ENCODE peak calls at places on chromosomes 16 and 17, in six cellular contexts. P is RWPE2, V is breast epithelium, J is tibial artery, F is psoas muscle, K is pancreas. M is an unnamed sample.

GRCh38 chr17:59837362-59838195 is 55.2 kb downstream of the TUBD1 start:
- DNase-seq in J (peak; percentile 81), K (peak; percentile 90), F (no peak), V (peak; percentile 88), P (peak; percentile 86), M (peak; percentile 92)

GRCh38 chr17:68346448-68346847 is 55.2 kb downstream of the ARSG start:
- DNase-seq in J (peak; percentile 27), K (no peak), V (no peak), P (no peak), F (peak; percentile 61), M (no peak)

GRCh38 chr16:24906199-24906808 is 60.5 kb downstream of the SLC5A11 start:
- DNase-seq in J (no peak), V (no peak), F (no peak), P (no peak), K (no peak), M (no peak)

GRCh38 chr17:17669851-17670232 is 11.4 kb upstream of the RAI1 start:
- DNase-seq in V (no peak), J (no peak), F (no peak), P (no peak), K (no peak), M (no peak)

GRCh38 chr16:27403601-27403992 is 1.6 kb downstream of the IL21R start:
- DNase-seq in F (no peak), V (no peak), P (no peak), K (no peak), J (no peak), M (no peak)

GRCh38 chr16:26645629-26646028 is 421.1 kb upstream of the C16orf82 start:
- DNase-seq in K (peak; percentile 3), F (no peak), V (no peak), P (no peak), J (no peak), M (no peak)

GRCh38 chr16:67858448-67858993 is 11.0 kb upstream of the CENPT start:
- DNase-seq in P (no peak), K (no peak), J (no peak), F (peak; percentile 38), V (no peak), M (no peak)

GRCh38 chr16:11340710-11341109 is 4.5 kb upstream of the RMI2 start:
- DNase-seq in J (no peak), V (no peak), K (no peak), F (no peak), P (no peak), M (no peak)

DNA sequence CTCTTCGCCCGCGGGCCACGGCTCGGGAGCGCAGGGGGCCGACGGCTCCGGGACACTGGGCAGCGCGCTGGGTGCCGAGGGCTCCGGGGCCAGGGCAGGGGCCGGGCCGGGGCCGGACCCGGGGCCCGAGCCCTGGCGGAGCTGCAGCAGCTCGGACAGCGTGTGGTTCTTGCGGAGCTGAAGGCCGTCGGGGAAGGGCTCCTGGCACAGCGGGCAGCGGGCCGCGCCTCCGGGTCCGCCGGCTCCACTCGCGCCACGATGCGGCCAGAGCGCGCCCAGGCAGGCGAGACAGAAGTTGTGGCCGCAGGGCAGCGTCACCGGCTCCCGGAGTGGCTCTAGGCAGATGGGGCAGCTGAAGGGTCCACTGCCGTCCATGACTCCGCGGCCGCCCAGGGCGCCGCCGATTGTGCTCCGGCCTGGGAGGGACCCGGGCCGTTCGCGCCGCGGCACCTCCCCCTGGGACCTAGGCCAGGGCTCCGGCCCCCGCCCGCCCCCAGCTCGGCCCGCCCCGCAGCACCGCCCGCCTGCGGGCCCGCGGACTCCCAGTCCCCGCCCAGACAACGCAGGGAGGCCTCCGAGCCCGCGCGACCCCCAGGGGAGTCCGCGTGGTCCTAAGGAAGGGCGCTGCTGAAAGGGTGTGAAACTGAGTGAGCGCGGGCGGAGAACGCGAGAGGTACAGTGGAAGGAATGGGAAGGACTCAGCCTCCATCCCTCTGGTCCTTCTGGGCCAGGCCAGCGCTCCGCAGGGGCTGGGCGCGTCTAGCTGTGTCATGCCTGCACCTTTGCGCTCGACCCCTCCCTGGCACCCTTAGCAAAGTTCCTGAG is at the start of gene TRIM47:
- DNase-seq in P (peak; percentile 74), J (peak; percentile 69), K (peak; percentile 55), V (peak; percentile 59), F (peak; percentile 83), M (peak; percentile 46)
- TF ChIP-seq CTCF in P (peak; percentile 6), J (peak; percentile 33), K (peak; percentile 6), V (no peak), F (no peak), M (no peak)

GRCh38 chr16:56657555-56658430 is at the start of gene MT1F:
- DNase-seq in V (peak; percentile 95), J (peak; percentile 73), F (peak; percentile 79), P (peak; percentile 93), K (peak; percentile 97), M (peak; percentile 96)
- H3K27me3 ChIP-seq in V (peaks cover 2% of the 10 kb centered on the region), J (no peaks in the 10 kb centered on the region), F (no peaks in the 10 kb centered on the region), P (no peaks in the 10 kb centered on the region), K (no peaks in the 10 kb centered on the region), M (no peaks in the 10 kb centered on the region)

GRCh38 chr17:37791434-37791833 is 46.6 kb upstream of the HNF1B start:
- DNase-seq in K (peak; percentile 11), V (no peak), J (no peak), P (no peak), F (no peak), M (no peak)
- TF ChIP-seq CTCF in K (peak; percentile 49), V (no peak), J (no peak), P (peak; percentile 32), F (no peak), M (no peak)

GRCh38 chr17:34872640-34873039 is 88.6 kb downstream of the CCT6B start:
- DNase-seq in F (no peak), V (no peak), K (no peak), J (no peak), P (no peak), M (no peak)
- H3K27me3 ChIP-seq in F (no peaks in the 10 kb centered on the region), V (no peaks in the 10 kb centered on the region), K (no peaks in the 10 kb centered on the region), J (no peaks in the 10 kb centered on the region), P (no peaks in the 10 kb centered on the region), M (no peaks in the 10 kb centered on the region)

DNA sequence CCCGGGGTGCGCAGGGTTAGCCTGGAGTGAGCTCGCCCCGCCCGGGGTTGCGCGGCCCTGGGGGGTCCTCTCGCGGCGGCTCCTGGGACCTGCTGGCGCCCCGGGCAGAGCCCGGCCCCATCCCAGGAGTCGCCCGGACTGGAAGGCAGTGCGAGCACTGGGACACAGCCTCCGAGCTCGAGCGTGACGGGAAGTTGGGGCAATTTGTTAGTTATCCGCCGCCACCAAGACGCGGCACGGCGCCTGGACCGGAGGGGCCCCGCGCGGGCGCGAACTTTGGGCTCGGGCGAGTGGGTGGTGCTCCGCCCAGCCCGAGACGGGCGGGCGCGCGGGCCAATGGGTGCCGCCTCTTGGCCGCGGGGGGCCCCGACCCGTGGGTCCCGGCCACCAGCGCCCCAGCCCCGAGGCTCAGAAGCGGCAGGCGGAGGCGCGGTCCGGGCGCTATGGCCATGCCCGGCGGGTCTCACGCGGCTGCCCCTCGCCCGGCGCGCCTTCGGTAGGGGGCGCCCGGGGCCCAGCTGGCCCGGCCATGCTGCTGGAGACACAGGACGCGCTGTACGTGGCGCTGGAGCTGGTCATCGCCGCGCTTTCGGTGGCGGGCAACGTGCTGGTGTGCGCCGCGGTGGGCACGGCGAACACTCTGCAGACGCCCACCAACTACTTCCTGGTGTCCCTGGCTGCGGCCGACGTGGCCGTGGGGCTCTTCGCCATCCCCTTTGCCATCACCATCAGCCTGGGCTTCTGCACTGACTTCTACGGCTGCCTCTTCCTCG is at the start of gene ADORA2B:
- DNase-seq in P (no peak), F (peak; percentile 71), V (no peak), K (peak; percentile 42), J (peak; percentile 42), M (peak; percentile 28)
- TF ChIP-seq CTCF in P (peak; percentile 83), F (peak; percentile 48), V (peak; percentile 35), K (peak; percentile 24), J (peak; percentile 35), M (peak; percentile 74)

DNA sequence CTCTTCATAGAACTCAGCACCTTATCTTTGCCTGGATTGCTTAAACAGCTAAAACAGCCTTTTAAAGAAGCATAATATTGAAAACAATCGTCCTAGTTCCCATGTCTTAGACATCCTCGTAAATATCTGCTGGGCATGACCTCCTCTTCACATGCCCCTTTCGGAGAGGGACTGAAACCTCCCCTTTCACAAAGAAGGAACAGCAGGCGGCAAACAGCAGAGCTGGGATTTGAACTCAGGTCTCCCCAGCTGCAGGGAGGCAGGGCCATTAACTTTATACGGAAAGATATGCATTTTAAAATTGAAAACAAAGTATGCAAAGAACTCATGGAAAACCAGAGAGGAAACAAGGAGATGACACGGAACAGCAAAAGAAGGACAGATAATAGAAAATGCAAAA is 249.9 kb downstream of the FOXL1 start:
- DNase-seq in P (peak; percentile 6), V (no peak), K (no peak), J (no peak), F (no peak), M (no peak)
- H3K27me3 ChIP-seq in P (no peaks in the 10 kb centered on the region), V (peaks cover 52% of the 10 kb centered on the region), K (peaks cover 27% of the 10 kb centered on the region), J (no peaks in the 10 kb centered on the region), F (no peaks in the 10 kb centered on the region), M (peaks cover 9% of the 10 kb centered on the region)

DNA sequence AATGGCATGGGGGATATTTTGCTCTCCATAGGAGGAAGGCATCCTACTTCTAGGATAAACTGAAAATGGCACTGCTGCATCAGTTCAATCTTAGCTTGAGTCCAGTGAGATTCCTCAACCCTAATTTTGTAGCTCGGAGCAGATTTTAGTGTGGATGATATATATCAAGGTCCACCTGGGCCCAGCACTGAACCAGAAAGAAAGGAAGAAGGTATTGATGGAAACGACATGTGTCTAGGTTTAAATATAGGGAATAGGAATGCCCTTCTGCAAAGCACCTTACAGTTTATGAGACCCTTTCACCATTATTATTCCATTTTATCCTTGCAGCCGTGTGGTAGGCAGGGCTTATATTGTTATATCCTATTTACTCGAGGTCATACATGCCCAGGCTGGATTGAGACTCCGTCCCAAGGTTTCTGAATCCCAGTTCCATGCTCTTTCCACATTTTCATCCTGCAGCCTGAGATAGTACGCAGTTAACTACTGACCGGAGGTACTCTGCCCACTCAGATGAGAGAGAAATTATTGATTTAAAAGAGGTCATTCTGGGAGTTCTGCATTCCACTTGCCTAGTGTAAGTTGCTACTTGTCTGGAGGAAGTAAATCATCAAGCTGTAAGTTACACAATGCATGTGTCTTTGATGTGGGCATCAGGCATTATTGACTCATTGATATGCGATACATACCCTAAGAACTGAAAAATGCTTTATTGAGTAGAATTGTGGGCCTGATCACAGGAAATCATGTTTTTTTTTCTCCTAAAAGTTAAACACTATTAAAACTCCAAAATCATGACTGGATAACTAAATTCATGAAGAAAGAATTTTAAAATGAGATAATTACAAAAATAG is 10.1 kb downstream of the KRT39 start:
- DNase-seq in K (no peak), V (no peak), J (no peak), F (no peak), P (no peak), M (no peak)
- TF ChIP-seq CTCF in K (no peak), V (no peak), J (no peak), F (no peak), P (no peak), M (no peak)

GRCh38 chr17:38557395-38557794 is 48.4 kb downstream of the SRCIN1 start:
- DNase-seq in F (no peak), K (no peak), V (no peak), P (no peak), J (no peak), M (no peak)
- H3K27me3 ChIP-seq in F (no peaks in the 10 kb centered on the region), K (peaks cover 4% of the 10 kb centered on the region), V (peaks cover 14% of the 10 kb centered on the region), P (no peaks in the 10 kb centered on the region), J (no peaks in the 10 kb centered on the region), M (no peaks in the 10 kb centered on the region)

DNA sequence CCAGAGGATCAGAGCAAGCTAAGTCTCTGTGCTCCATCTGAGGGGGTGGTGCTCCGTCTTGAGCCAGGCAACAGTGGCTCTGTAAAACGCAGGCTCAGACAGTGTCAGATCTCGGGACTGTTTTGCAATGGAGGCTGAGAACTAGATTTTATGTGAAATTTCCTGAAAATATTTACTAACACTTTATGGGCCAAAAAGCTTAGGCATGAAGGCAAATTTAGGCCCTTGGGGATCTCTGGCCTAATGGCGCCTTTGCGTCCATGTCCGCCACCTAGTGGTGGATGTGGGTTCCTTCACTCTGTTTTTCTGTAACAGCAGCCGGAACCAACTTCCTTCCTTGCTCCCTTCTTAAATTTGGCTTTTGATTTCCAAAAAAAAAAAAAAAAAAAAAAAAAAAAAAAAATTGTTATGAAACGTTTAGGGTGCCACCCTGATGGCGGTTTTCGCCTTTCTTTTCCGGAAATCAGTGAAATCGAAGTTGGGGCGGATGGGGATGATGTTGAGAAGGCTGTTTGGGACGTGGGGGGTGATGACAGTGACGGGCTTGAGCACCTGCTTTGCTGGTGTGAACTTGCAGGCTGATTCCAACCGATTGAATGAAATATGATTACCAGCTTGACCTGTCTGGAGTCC is 14.0 kb upstream of the ELAC2 start:
- DNase-seq in K (no peak), F (peak; percentile 66), J (peak; percentile 55), V (no peak), P (no peak), M (no peak)
- TF ChIP-seq CTCF in K (peak; percentile 75), F (peak; percentile 70), J (peak; percentile 64), V (peak; percentile 54), P (peak; percentile 80), M (peak; percentile 57)